ENCODE peak calls at places on chromosomes 12 and 14, in nine cellular contexts. F, X, K, Z, C, L, H, J and G are unnamed samples. For H3K36me3, the result is how much of the 10 kb centered on the place peaks cover.

GRCh38 chr14:98999901-99000300 is 272.1 kb downstream of the BCL11B start:
- DNase-seq in F (no peak), X (no peak), K (no peak), Z (no peak), C (no peak), L (no peak), H (no peak), J (no peak), G (no peak)

GRCh38 chr12:107649615-107650014 is 36.0 kb upstream of the PWP1 start:
- DNase-seq in F (no peak), X (no peak), K (no peak), Z (no peak), C (no peak), L (no peak), H (no peak), J (no peak), G (no peak)

GRCh38 chr12:75481774-75482173 is 1.2 kb downstream of the GLIPR1 start:
- DNase-seq in F (no peak), X (peak), K (no peak), Z (no peak), C (no peak), L (peak), H (peak), J (no peak), G (peak)

GRCh38 chr12:76878045-76878898 is 547 bp downstream of the CSRP2 start:
- DNase-seq in F (no peak), X (peak), K (peak), Z (no peak), C (peak), L (peak), H (peak), J (peak), G (peak)

GRCh38 chr12:66352899-66353298 is 50.6 kb downstream of the HELB start:
- DNase-seq in F (no peak), X (no peak), K (no peak), Z (no peak), C (no peak), L (no peak), H (no peak), J (no peak), G (no peak)

GRCh38 chr12:77594386-77594785 is 236.3 kb upstream of the NAV3 start:
- DNase-seq in F (no peak), X (no peak), K (no peak), Z (no peak), C (no peak), L (no peak), H (no peak), J (no peak), G (no peak)

GRCh38 chr12:2495452-2496112 is 299.2 kb upstream of the FKBP4 start:
- DNase-seq in F (no peak), X (no peak), K (no peak), Z (no peak), C (no peak), L (no peak), H (no peak), J (no peak), G (no peak)

GRCh38 chr12:68831751-68832503 is 23.9 kb downstream of the MDM2 start:
- DNase-seq in F (no peak), X (no peak), K (no peak), Z (no peak), C (no peak), L (no peak), H (no peak), J (no peak), G (no peak)

GRCh38 chr12:6950401-6950801 is 755 bp upstream of the PTPN6 start:
- DNase-seq in F (no peak), X (no peak), K (no peak), Z (no peak), C (peak), L (no peak), H (peak), J (no peak), G (no peak)

GRCh38 chr14:98997526-98998205 is 274.3 kb downstream of the BCL11B start:
- DNase-seq in F (no peak), X (no peak), K (no peak), Z (no peak), C (no peak), L (no peak), H (no peak), J (no peak), G (no peak)

GRCh38 chr12:15164997-15165659 is 56.1 kb downstream of the RERG start:
- DNase-seq in F (peak), X (no peak), K (no peak), Z (no peak), C (no peak), L (peak), H (no peak), J (no peak), G (peak)

GRCh38 chr12:14135996-14136395 is 154.6 kb upstream of the GRIN2B start:
- DNase-seq in F (no peak), X (no peak), K (no peak), Z (no peak), C (no peak), L (no peak), H (no peak), J (no peak), G (no peak)

GRCh38 chr14:70472253-70473159 is 20.5 kb downstream of the ADAM21 start:
- DNase-seq in F (no peak), X (no peak), K (no peak), Z (no peak), C (no peak), L (no peak), H (no peak), J (no peak), G (no peak)

GRCh38 chr12:26830783-26831601 is 2.0 kb downstream of the ITPR2 start:
- DNase-seq in F (peak), X (no peak), K (no peak), Z (no peak), C (no peak), L (no peak), H (peak), J (no peak), G (no peak)

GRCh38 chr12:69000540-69001243 is 67.7 kb upstream of the CPM start:
- DNase-seq in F (no peak), X (peak), K (peak), Z (no peak), C (no peak), L (peak), H (no peak), J (no peak), G (no peak)

GRCh38 chr14:32720927-32721326 is 217.8 kb upstream of the NPAS3 start:
- DNase-seq in F (no peak), X (peak), K (no peak), Z (no peak), C (no peak), L (peak), H (no peak), J (no peak), G (no peak)

GRCh38 chr14:67186369-67186768 is 2.9 kb upstream of the GARIN2 start:
- DNase-seq in F (no peak), X (no peak), K (no peak), Z (no peak), C (no peak), L (no peak), H (no peak), J (peak), G (no peak)

GRCh38 chr12:65123435-65124063 is 2.4 kb upstream of the WIF1 start:
- DNase-seq in F (no peak), X (peak), K (peak), Z (no peak), C (no peak), L (peak), H (peak), J (peak), G (no peak)

GRCh38 chr14:52783211-52783610 is 8.2 kb downstream of the GNPNAT1 start:
- DNase-seq in F (no peak), X (no peak), K (no peak), Z (no peak), C (no peak), L (no peak), H (no peak), J (no peak), G (no peak)

GRCh38 chr12:98126637-98127335 is 388.6 kb upstream of the TMPO start:
- DNase-seq in F (no peak), X (no peak), K (no peak), Z (no peak), C (no peak), L (no peak), H (no peak), J (no peak), G (no peak)

GRCh38 chr12:77104792-77105191 is 39.4 kb upstream of the E2F7 start:
- DNase-seq in F (no peak), X (no peak), K (no peak), Z (no peak), C (no peak), L (peak), H (no peak), J (no peak), G (no peak)

GRCh38 chr12:66947119-66947518 is 268.2 kb upstream of the GRIP1 start:
- DNase-seq in F (no peak), X (no peak), K (no peak), Z (no peak), C (no peak), L (peak), H (no peak), J (no peak), G (no peak)

GRCh38 chr14:50320279-50320678 is 8.2 kb downstream of the DMAC2L start:
- DNase-seq in F (no peak), X (peak), K (no peak), Z (no peak), C (no peak), L (peak), H (no peak), J (peak), G (no peak)

GRCh38 chr14:52064174-52064573 is 4.7 kb downstream of the NID2 start:
- DNase-seq in F (no peak), X (no peak), K (no peak), Z (no peak), C (no peak), L (no peak), H (no peak), J (no peak), G (no peak)

GRCh38 chr14:101121399-101122113 is 218.0 kb upstream of the RTL1 start:
- DNase-seq in F (no peak), X (no peak), K (peak), Z (no peak), C (no peak), L (no peak), H (no peak), J (no peak), G (no peak)

GRCh38 chr12:41537522-41537921 is 349.4 kb downstream of the PDZRN4 start:
- DNase-seq in F (no peak), X (no peak), K (no peak), Z (no peak), C (no peak), L (no peak), H (no peak), J (no peak), G (no peak)

GRCh38 chr12:106919910-106920544 is 35.7 kb upstream of the TMEM263 start:
- DNase-seq in F (no peak), X (no peak), K (no peak), Z (no peak), C (no peak), L (peak), H (peak), J (peak), G (no peak)

GRCh38 chr14:36717363-36717762 is 55.7 kb downstream of the PAX9 start:
- DNase-seq in F (no peak), X (no peak), K (peak), Z (no peak), C (no peak), L (no peak), H (no peak), J (no peak), G (no peak)

GRCh38 chr12:110705309-110705708 is 16.4 kb upstream of the HVCN1 start:
- DNase-seq in F (no peak), X (no peak), K (no peak), Z (no peak), C (no peak), L (no peak), H (no peak), J (no peak), G (no peak)

GRCh38 chr14:49971156-49972141 is 78.6 kb downstream of the ARF6 start:
- DNase-seq in F (no peak), X (no peak), K (no peak), Z (no peak), C (no peak), L (no peak), H (peak), J (peak), G (no peak)

GRCh38 chr14:44966601-44967336 is 4.8 kb downstream of the TOGARAM1 start:
- DNase-seq in F (no peak), X (no peak), K (no peak), Z (no peak), C (no peak), L (peak), H (no peak), J (no peak), G (no peak)
- H3K4me3 ChIP-seq in F (no peak), X (peak), K (no peak), Z (no peak), C (peak), L (peak), H (peak), J (no peak), G (no peak)

DNA sequence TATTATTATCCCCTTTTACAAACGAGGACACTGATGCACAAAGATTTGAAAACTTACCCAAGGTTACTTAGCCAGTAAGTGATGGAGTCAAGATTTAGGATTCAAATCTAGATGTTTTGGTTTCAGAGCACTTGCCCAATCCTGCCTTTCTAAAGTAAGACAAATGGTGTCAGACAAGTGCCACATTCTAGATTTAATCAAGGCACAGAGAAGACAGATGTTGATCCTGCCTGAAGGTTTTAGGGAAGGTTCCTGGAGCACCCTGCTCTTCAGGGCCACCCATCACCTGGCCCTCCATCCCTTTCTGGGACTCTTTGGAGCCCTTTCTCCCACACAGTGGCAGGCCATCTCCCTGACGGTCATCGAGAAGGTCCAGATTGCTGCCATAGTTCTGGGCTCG is 2.9 kb downstream of the MARCHF9 start:
- DNase-seq in F (no peak), X (no peak), K (no peak), Z (no peak), C (no peak), L (no peak), H (no peak), J (no peak), G (no peak)
- H3K36me3 ChIP-seq in F (under half), X (under half), K (under half), Z (under half), C (under half), L (under half), H (under half), J (under half), G (under half)

DNA sequence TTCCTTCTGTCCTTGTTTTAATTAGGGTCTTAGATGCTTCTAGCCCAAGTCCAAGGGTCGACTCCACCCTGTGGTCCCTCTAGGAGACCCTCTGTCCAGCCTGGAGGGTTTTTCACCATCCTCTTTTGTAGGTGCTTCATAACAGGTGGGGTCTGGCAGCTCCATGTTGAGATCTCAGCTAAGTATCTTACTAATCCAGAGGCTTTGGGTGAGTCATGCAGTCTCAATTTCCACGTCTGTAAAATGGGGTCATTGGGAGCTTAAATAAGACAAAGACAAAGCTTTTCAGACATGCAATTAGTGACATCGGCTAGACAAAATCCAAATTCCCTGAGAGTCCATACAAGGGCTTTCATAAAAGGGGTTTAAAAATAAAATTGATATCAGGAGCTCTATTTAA is 3.2 kb downstream of the HSPB8 start:
- DNase-seq in F (no peak), X (no peak), K (no peak), Z (no peak), C (no peak), L (peak), H (no peak), J (no peak), G (no peak)
- H3K4me3 ChIP-seq in F (no peak), X (no peak), K (no peak), Z (no peak), C (peak), L (peak), H (no peak), J (no peak), G (peak)

DNA sequence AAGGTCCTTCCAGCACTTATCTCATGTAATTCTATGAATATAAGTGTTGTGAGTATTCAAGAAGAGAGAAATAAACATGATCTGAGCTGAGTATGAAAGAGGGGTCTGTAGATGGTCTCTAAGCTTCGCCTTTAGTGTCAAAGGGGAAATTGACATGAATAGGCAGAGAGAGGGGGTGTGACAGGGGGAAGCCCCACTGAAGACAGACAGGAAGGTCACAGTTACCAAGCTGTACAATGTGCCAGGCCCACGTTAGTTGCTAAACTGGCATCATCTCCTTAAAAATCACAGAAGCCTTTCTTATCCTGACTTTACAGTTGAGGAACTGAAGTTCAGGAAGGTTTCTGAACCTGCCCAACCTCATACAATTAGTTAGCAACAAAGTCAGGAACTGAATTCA is 7.6 kb downstream of the ARHGEF40 start:
- DNase-seq in F (no peak), X (no peak), K (no peak), Z (no peak), C (no peak), L (no peak), H (no peak), J (no peak), G (no peak)
- H3K36me3 ChIP-seq in F (half or more), X (under half), K (under half), Z (under half), C (under half), L (under half), H (under half), J (under half), G (under half)

DNA sequence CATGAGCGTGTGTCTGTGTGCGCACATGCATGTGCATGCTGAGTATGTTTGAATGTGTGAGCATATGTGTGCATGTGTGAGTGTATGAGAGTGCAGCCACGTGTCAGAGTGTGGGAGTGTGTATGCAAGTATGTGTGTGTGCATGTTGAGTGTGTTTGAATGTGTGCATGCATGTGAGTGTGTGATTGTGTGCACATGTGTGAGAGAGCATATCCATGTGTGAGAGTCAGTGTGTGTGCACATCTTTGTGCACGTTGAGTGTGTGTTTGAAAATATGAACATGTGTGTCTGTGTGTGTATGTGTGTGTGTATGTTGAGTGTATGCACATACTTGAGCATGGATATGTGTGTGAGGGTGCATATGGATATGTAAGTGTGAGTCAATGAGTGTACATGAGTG is 730.8 kb downstream of the VRK1 start:
- DNase-seq in F (no peak), X (no peak), K (no peak), Z (no peak), C (no peak), L (no peak), H (no peak), J (no peak), G (no peak)
- H3K4me3 ChIP-seq in F (no peak), X (no peak), K (no peak), Z (no peak), C (no peak), L (no peak), H (no peak), J (no peak), G (no peak)

GRCh38 chr12:118404876-118405521 is 28.6 kb downstream of the SUDS3 start:
- DNase-seq in F (peak), X (peak), K (peak), Z (peak), C (peak), L (peak), H (peak), J (peak), G (peak)
- H3K36me3 ChIP-seq in F (under half), X (under half), K (under half), Z (under half), C (under half), L (under half), H (half or more), J (under half), G (half or more)